ENCODE peak calls at places on chromosomes 7 and 10, in eight cellular contexts. K is adrenal gland, B is GM23338, I is IMR-90, F is colonic mucosa, X is left ventricle myocardium inferior, U is HepG2, Y is heart right ventricle. Q is an unnamed sample.

GRCh38 chr10:99633832-99634231 is 13.6 kb upstream of the SLC25A28 start:
- DNase-seq in U (no peak), I (no peak), K (no peak), Y (no peak), F (no peak), X (no peak), B (no peak), Q (no peak)

GRCh38 chr10:52571018-52571417 is 201.6 kb downstream of the MBL2 start:
- DNase-seq in F (no peak), U (no peak), K (no peak), B (no peak), I (peak), X (no peak), Y (no peak), Q (no peak)

GRCh38 chr7:74324499-74325229 is 35.5 kb downstream of the CLIP2 start:
- DNase-seq in U (no peak), K (no peak), B (no peak), X (no peak), I (no peak), F (peak), Y (peak), Q (no peak)

GRCh38 chr7:46244752-46245151 is 323.7 kb upstream of the IGFBP3 start:
- DNase-seq in K (no peak), I (peak), Y (no peak), X (no peak), U (no peak), F (no peak), B (no peak), Q (no peak)

GRCh38 chr10:43278216-43278615 is 11.4 kb upstream of the RASGEF1A start:
- DNase-seq in I (no peak), B (no peak), K (no peak), Y (no peak), U (no peak), F (no peak), X (no peak), Q (no peak)

GRCh38 chr10:103429647-103430046 is 22.5 kb downstream of the CALHM2 start:
- DNase-seq in I (no peak), Y (no peak), K (no peak), X (no peak), B (no peak), U (no peak), F (no peak), Q (no peak)

GRCh38 chr7:22565315-22565811 is 65.4 kb upstream of the STEAP1B start:
- DNase-seq in B (no peak), Y (no peak), U (no peak), X (no peak), K (no peak), F (no peak), I (peak), Q (no peak)

GRCh38 chr10:50396491-50397311 is 145.4 kb upstream of the ASAH2 start:
- DNase-seq in I (peak), K (no peak), U (no peak), X (no peak), F (no peak), B (no peak), Y (no peak), Q (no peak)

GRCh38 chr7:55348502-55348901 is 16.6 kb upstream of the LANCL2 start:
- DNase-seq in X (no peak), F (no peak), I (peak), U (no peak), K (no peak), B (no peak), Y (no peak), Q (no peak)

GRCh38 chr10:124155781-124156401 is 62.5 kb upstream of the CHST15 start:
- DNase-seq in I (no peak), F (no peak), K (peak), Y (peak), U (no peak), B (no peak), X (peak), Q (no peak)

GRCh38 chr7:30555525-30555924 is 39.2 kb upstream of the GARS1 start:
- DNase-seq in K (no peak), I (no peak), B (no peak), Y (no peak), F (no peak), X (no peak), U (no peak), Q (no peak)

GRCh38 chr7:94374721-94375120 is 20.0 kb upstream of the COL1A2 start:
- DNase-seq in X (no peak), K (no peak), Y (no peak), F (no peak), I (no peak), U (no peak), B (no peak), Q (no peak)

GRCh38 chr10:43292745-43293676 is 26.1 kb upstream of the RASGEF1A start:
- DNase-seq in I (peak), B (peak), Y (peak), X (no peak), K (peak), F (peak), U (peak), Q (no peak)

GRCh38 chr10:4372601-4373000 is 453.4 kb upstream of the AKR1E2 start:
- DNase-seq in X (no peak), B (no peak), Y (peak), I (peak), K (no peak), F (no peak), U (no peak), Q (no peak)

GRCh38 chr10:123891147-123892011 is at the start of gene CPXM2:
- DNase-seq in Y (peak), B (peak), F (peak), I (no peak), K (no peak), U (no peak), X (no peak), Q (no peak)

GRCh38 chr7:25391295-25391861 is 163.1 kb upstream of the NPVF start:
- DNase-seq in X (no peak), K (no peak), U (peak), I (peak), B (no peak), F (no peak), Y (no peak), Q (no peak)

GRCh38 chr10:118020365-118020764 is 26.4 kb downstream of the RAB11FIP2 start:
- DNase-seq in U (no peak), I (no peak), F (no peak), B (peak), Y (no peak), K (no peak), X (no peak), Q (no peak)

GRCh38 chr7:92415225-92415624 is 32.1 kb upstream of the GATAD1 start:
- DNase-seq in I (peak), U (no peak), X (no peak), B (no peak), F (no peak), Y (no peak), K (no peak), Q (no peak)

GRCh38 chr10:21278491-21279216 is 246.8 kb downstream of the SKIDA1 start:
- DNase-seq in U (peak), Y (peak), B (peak), F (peak), K (peak), X (peak), I (peak), Q (peak)

GRCh38 chr10:61842755-61843497 is 58.6 kb upstream of the ARID5B start:
- DNase-seq in X (no peak), I (peak), Y (no peak), U (no peak), B (no peak), F (no peak), K (peak), Q (no peak)

GRCh38 chr10:107583974-107584373 is 419.5 kb upstream of the SORCS1 start:
- DNase-seq in U (no peak), I (no peak), K (no peak), B (no peak), Y (no peak), X (no peak), F (no peak), Q (no peak)

GRCh38 chr10:89838002-89838615 is 136.7 kb downstream of the KIF20B start:
- DNase-seq in U (no peak), K (no peak), X (no peak), Y (no peak), F (no peak), B (peak), I (no peak), Q (no peak)

GRCh38 chr7:136050462-136050847 is 73.3 kb upstream of the MTPN start:
- DNase-seq in U (no peak), K (no peak), I (no peak), F (no peak), Y (no peak), B (no peak), X (no peak), Q (no peak)

GRCh38 chr10:118754132-118754555 is 626 bp downstream of the CACUL1 start:
- DNase-seq in Y (peak), I (no peak), K (peak), U (peak), F (peak), B (peak), X (peak), Q (peak)

GRCh38 chr10:19701427-19702052 is 114.7 kb upstream of the PLXDC2 start:
- DNase-seq in B (no peak), F (no peak), I (no peak), U (no peak), K (no peak), X (no peak), Y (no peak), Q (no peak)

GRCh38 chr7:87918740-87919139 is 15.3 kb upstream of the ADAM22 start:
- DNase-seq in F (no peak), U (no peak), I (no peak), B (no peak), X (no peak), K (no peak), Y (no peak), Q (no peak)

GRCh38 chr7:117127585-117128168 is 174.4 kb downstream of the ST7 start:
- DNase-seq in X (peak), Y (peak), B (peak), I (peak), U (peak), K (peak), F (peak), Q (no peak)

GRCh38 chr7:115850774-115851173 is 179.8 kb downstream of the TFEC start:
- DNase-seq in F (no peak), X (no peak), U (no peak), Y (no peak), B (no peak), I (no peak), K (no peak), Q (no peak)

GRCh38 chr7:49333180-49333881 is 409.0 kb downstream of the CDC14C start:
- DNase-seq in K (no peak), Y (no peak), U (no peak), X (no peak), F (no peak), B (no peak), I (no peak), Q (no peak)

GRCh38 chr7:108408294-108409004 is 47.8 kb downstream of the NRCAM start:
- DNase-seq in I (no peak), Y (no peak), B (no peak), F (no peak), X (no peak), K (peak), U (no peak), Q (no peak)

GRCh38 chr10:79347894-79348639 is 798 bp downstream of the PPIF start:
- DNase-seq in K (peak), F (peak), U (peak), I (peak), B (peak), X (peak), Y (peak), Q (peak)

GRCh38 chr10:49587981-49588380 is 22.1 kb upstream of the SLC18A3 start:
- DNase-seq in F (no peak), Y (no peak), B (no peak), I (no peak), U (no peak), X (no peak), K (no peak), Q (no peak)

GRCh38 chr7:45689011-45689796 is 115.0 kb downstream of the ADCY1 start:
- DNase-seq in U (peak), B (no peak), X (no peak), I (peak), K (no peak), F (peak), Y (no peak), Q (peak)

GRCh38 chr7:102914585-102914984 is 1.8 kb downstream of the LRRC17 start:
- DNase-seq in X (peak), I (peak), F (peak), U (no peak), B (peak), Y (peak), K (peak), Q (no peak)

GRCh38 chr7:30474893-30475292 is 3.7 kb downstream of the NOD1 start:
- DNase-seq in K (no peak), B (no peak), X (no peak), I (peak), Y (no peak), F (no peak), U (no peak), Q (no peak)

GRCh38 chr10:79379512-79380124 is 32.3 kb downstream of the PPIF start:
- DNase-seq in U (no peak), Y (no peak), F (peak), X (no peak), I (no peak), B (no peak), K (no peak), Q (no peak)

GRCh38 chr7:151402029-151402835 is 7.6 kb downstream of the WDR86 start:
- DNase-seq in K (no peak), Y (no peak), B (peak), X (no peak), I (no peak), F (no peak), U (no peak), Q (no peak)

GRCh38 chr7:18653381-18654155 is 158.0 kb downstream of the HDAC9 start:
- DNase-seq in F (no peak), I (no peak), X (no peak), K (no peak), U (no peak), B (no peak), Y (no peak), Q (no peak)

GRCh38 chr7:18659746-18660145 is 164.2 kb downstream of the HDAC9 start:
- DNase-seq in B (no peak), Y (no peak), I (no peak), F (no peak), U (no peak), X (no peak), K (no peak), Q (no peak)

GRCh38 chr7:18655506-18655905 is 160.0 kb downstream of the HDAC9 start:
- DNase-seq in K (no peak), F (no peak), X (no peak), U (no peak), Y (no peak), B (no peak), I (peak), Q (no peak)

GRCh38 chr7:18654709-18655108 is 159.2 kb downstream of the HDAC9 start:
- DNase-seq in K (no peak), I (no peak), F (no peak), X (no peak), Y (no peak), B (no peak), U (no peak), Q (no peak)

GRCh38 chr7:18655969-18656761 is 160.6 kb downstream of the HDAC9 start:
- DNase-seq in Y (no peak), X (no peak), I (peak), K (no peak), B (no peak), F (no peak), U (no peak), Q (no peak)
- H3K4me3 ChIP-seq in Y (no peak), X (no peak), I (no peak), K (no peak), B (no peak), F (no peak), U (no peak), Q (no peak)

DNA sequence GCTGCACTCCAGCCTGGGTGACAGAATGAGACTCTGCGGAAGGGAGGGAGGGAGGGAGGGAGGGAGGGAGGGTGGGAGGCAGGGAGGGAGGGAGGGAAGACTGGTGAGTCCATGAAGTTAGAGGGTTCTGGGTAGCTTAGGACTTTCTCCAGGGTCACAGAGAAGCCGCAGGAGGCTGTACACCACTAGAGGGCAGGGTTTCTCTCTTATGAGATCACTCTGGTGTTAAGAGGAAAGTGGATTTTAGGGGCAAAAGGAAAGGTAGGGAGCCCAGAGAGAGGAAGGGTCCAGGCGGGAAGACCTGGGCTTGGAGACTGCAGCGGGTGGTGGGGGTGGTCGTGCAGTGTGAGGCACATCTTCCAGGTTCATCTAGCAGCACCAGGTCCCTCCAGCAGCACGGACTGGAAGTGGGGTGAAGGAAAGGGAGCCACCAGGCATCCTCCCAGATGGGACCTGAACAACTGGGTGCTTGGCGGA is 48.7 kb upstream of the SLC29A3 start:
- DNase-seq in F (peak), I (peak), K (peak), Y (peak), B (peak), U (peak), X (no peak), Q (no peak)
- TF ChIP-seq CTCF in F (peak), I (peak), K (no peak), Y (peak), B (peak), U (peak), X (peak), Q (peak)

GRCh38 chr10:113844091-113844490 is 9.8 kb downstream of the DCLRE1A start:
- DNase-seq in Y (no peak), B (peak), U (no peak), K (no peak), F (no peak), I (no peak), X (no peak), Q (no peak)

GRCh38 chr10:113846036-113846435 is 7.8 kb downstream of the DCLRE1A start:
- DNase-seq in I (no peak), X (no peak), F (no peak), B (no peak), U (no peak), Y (no peak), K (no peak), Q (no peak)

GRCh38 chr10:113842171-113842570 is 11.7 kb downstream of the DCLRE1A start:
- DNase-seq in K (no peak), B (no peak), F (no peak), Y (no peak), U (no peak), X (no peak), I (no peak), Q (no peak)
- H3K27ac ChIP-seq in K (no peak), B (no peak), F (no peak), Y (no peak), U (no peak), X (no peak), I (no peak), Q (no peak)

GRCh38 chr7:130750774-130751173 is 16.8 kb upstream of the KLF14 start:
- DNase-seq in B (no peak), Y (no peak), F (no peak), X (no peak), I (no peak), K (no peak), U (no peak), Q (no peak)

GRCh38 chr7:130752424-130752823 is 18.4 kb upstream of the KLF14 start:
- DNase-seq in Y (no peak), B (no peak), U (no peak), K (no peak), I (no peak), X (no peak), F (no peak), Q (no peak)

GRCh38 chr7:130748531-130749389 is 14.8 kb upstream of the KLF14 start:
- DNase-seq in K (no peak), I (no peak), B (no peak), Y (no peak), F (no peak), X (no peak), U (no peak), Q (no peak)
- H3K4me3 ChIP-seq in K (no peak), I (no peak), B (no peak), Y (no peak), F (no peak), X (no peak), U (no peak), Q (no peak)

GRCh38 chr7:142585425-142585824 is 163.8 kb upstream of the PRSS1 start:
- DNase-seq in K (no peak), X (no peak), Y (no peak), B (no peak), I (no peak), U (no peak), F (no peak), Q (no peak)
- TF ChIP-seq CTCF in K (no peak), X (no peak), Y (no peak), B (no peak), I (peak), U (no peak), F (no peak), Q (no peak)

GRCh38 chr10:3090914-3091313 is 23.6 kb downstream of the PFKP start:
- DNase-seq in B (peak), X (peak), I (peak), F (peak), U (peak), Y (peak), K (peak), Q (peak)
- H3K27ac ChIP-seq in B (peak), X (peak), I (peak), F (no peak), U (no peak), Y (peak), K (peak), Q (peak)

DNA sequence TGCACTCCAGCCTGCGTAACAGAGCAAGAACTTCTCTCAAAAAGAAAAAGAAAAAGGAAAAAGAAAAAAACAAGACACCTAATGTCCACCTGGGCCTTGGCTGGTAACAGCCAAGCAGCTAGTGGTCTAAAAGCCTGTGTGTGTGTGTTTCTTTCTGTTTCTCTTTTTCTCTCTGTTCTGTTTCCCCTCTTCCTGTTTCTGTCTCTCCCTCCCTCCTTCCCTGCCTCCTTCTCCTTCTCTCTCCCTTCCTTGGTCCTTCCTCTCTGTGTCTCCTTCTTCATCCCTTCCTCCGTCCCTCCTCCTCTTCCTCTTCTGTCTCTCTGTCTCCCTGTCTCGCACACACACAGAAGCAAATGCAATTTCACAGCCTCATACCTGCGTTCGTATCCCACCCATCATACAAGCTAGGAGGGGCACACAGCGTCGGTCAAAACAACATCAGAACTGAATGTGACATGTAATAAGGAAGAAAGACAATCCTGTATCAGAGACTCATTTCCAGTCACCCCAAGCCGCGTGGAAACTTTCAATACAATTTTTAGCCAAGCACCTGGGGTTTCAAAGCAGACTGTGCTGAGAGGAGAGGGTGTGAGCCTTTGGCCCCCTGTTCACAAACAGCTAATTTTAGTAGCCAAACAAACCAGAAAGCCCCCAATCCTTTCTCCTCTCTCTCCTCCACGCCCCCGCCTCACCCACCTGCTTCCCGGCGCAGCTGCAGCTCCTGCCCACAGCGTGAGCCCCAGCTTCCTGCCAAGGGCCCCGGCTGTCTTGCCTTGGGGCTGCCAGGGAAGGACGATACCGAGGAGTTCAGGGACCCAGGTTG is 50.2 kb upstream of the GNA12 start:
- DNase-seq in F (no peak), X (no peak), K (no peak), Y (no peak), U (no peak), B (no peak), I (no peak), Q (no peak)
- H3K4me3 ChIP-seq in F (no peak), X (no peak), K (no peak), Y (no peak), U (no peak), B (no peak), I (no peak), Q (no peak)